ENCODE peak calls at places on chromosomes 6 and 20, in four cellular contexts. K is body of pancreas, G is kidney epithelial cell, X is AG10803. D is an unnamed sample.

GRCh38 chr6:102799051-102799450 is 1405.5 kb downstream of the GRIK2 start:
- DNase-seq in K (no peak), G (no peak), X (no peak), D (no peak)

GRCh38 chr6:144447487-144447886 is 162.4 kb downstream of the UTRN start:
- DNase-seq in K (no peak), G (no peak), X (peak; percentile 34), D (no peak)

GRCh38 chr6:128966934-128967333 is 84.0 kb downstream of the LAMA2 start:
- DNase-seq in K (no peak), G (no peak), X (no peak), D (no peak)

GRCh38 chr6:169977434-169978265 is 226.2 kb downstream of the ERMARD start:
- DNase-seq in K (no peak), G (no peak), X (no peak), D (no peak)

GRCh38 chr20:59159091-59159821 is 4.4 kb upstream of the ZNF831 start:
- DNase-seq in K (no peak), G (no peak), X (no peak), D (no peak)

GRCh38 chr6:52305385-52305784 is 20.8 kb upstream of the MCM3 start:
- DNase-seq in K (no peak), G (no peak), X (peak; percentile 51), D (no peak)

GRCh38 chr6:168328086-168328485 is 8.5 kb upstream of the DACT2 start:
- DNase-seq in K (no peak), G (no peak), X (no peak), D (no peak)

GRCh38 chr6:21447987-21448386 is 145.6 kb upstream of the SOX4 start:
- DNase-seq in K (no peak), G (no peak), X (no peak), D (no peak)

GRCh38 chr6:104613416-104614001 is 246.2 kb downstream of the HACE1 start:
- DNase-seq in K (no peak), G (no peak), X (peak; percentile 32), D (no peak)

GRCh38 chr6:102300350-102300749 is 906.8 kb downstream of the GRIK2 start:
- DNase-seq in K (no peak), G (no peak), X (no peak), D (no peak)

GRCh38 chr6:63352587-63353281 is 33.0 kb upstream of the LGSN start:
- DNase-seq in K (peak; percentile 58), G (no peak), X (peak; percentile 17), D (no peak)

GRCh38 chr6:29011276-29011734 is 6.2 kb upstream of the ZNF311 start:
- DNase-seq in K (peak; percentile 37), G (peak; percentile 16), X (peak; percentile 47), D (no peak)

GRCh38 chr6:163808871-163809270 is 394.4 kb downstream of the QKI start:
- DNase-seq in K (no peak), G (no peak), X (no peak), D (no peak)

GRCh38 chr6:28789553-28790083 is 134.2 kb downstream of the TRIM27 start:
- DNase-seq in K (no peak), G (no peak), X (peak; percentile 60), D (no peak)

GRCh38 chr6:161338015-161338414 is 64.2 kb upstream of the AGPAT4 start:
- DNase-seq in K (no peak), G (no peak), X (no peak), D (no peak)

GRCh38 chr6:161336479-161336878 is 62.6 kb upstream of the AGPAT4 start:
- DNase-seq in K (no peak), G (no peak), X (no peak), D (no peak)

GRCh38 chr6:161327360-161327953 is 53.6 kb upstream of the AGPAT4 start:
- DNase-seq in K (no peak), G (no peak), X (no peak), D (no peak)

GRCh38 chr6:161333410-161333809 is 59.5 kb upstream of the AGPAT4 start:
- DNase-seq in K (no peak), G (no peak), X (no peak), D (no peak)
- H3K4me3 ChIP-seq in K (no peak overlapping the region), G (no peak overlapping the region), X (no peak overlapping the region), D (no peak overlapping the region)

DNA sequence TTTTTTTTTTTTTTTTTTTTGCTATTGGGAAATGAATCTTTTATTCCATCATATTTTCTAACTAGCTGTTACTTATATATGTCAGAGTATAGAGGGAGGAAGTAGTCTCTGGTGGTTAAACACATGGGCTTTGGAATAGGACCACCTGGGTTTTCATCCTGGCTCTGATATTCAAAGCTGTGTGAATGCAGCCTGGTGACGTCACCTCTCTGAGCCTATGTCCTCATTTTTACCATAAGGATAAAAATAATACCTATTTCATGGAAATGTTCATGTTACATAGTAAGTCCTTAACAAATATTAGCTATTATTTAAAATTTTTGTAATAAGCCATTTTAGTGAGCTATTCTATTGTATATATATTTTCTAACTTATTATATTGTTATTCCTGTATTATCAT is 58.8 kb upstream of the TOX2 start:
- DNase-seq in K (no peak), G (no peak), X (no peak), D (no peak)
- H3K4me3 ChIP-seq in K (no peak overlapping the region), G (no peak overlapping the region), X (no peak overlapping the region), D (no peak overlapping the region)

DNA sequence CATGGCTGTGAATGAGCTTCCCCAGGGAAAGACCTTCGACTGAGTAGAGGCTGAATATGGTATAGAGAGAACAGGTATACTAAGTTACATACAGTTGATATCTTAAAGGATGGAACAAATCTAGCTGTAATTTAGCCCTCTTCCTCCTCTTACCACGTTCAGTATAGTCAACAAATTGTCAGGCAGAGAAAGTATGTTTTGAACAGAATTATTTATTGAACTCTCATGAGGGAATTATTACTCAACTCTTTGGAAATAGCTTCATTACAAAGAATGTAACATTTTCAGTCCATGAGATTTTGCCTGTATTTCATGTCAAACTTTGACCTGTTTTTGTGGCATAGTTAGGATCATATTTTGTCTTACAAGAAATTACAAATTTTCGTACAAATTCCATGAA is 63.0 kb downstream of the SH3BGRL2 start:
- DNase-seq in K (no peak), G (no peak), X (no peak), D (no peak)
- H3K4me3 ChIP-seq in K (no peak overlapping the region), G (no peak overlapping the region), X (no peak overlapping the region), D (no peak overlapping the region)

GRCh38 chr6:37265876-37266275 is 7.9 kb upstream of the TMEM217 start:
- DNase-seq in K (no peak), G (no peak), X (no peak), D (no peak)

GRCh38 chr6:37261198-37261597 is 3.3 kb upstream of the TMEM217 start:
- DNase-seq in K (no peak), G (no peak), X (no peak), D (no peak)

GRCh38 chr6:37269105-37269504 is 11.2 kb upstream of the TMEM217 start:
- DNase-seq in K (no peak), G (no peak), X (no peak), D (no peak)

GRCh38 chr6:37262446-37263026 is 4.6 kb upstream of the TMEM217 start:
- DNase-seq in K (no peak), G (no peak), X (no peak), D (no peak)

DNA sequence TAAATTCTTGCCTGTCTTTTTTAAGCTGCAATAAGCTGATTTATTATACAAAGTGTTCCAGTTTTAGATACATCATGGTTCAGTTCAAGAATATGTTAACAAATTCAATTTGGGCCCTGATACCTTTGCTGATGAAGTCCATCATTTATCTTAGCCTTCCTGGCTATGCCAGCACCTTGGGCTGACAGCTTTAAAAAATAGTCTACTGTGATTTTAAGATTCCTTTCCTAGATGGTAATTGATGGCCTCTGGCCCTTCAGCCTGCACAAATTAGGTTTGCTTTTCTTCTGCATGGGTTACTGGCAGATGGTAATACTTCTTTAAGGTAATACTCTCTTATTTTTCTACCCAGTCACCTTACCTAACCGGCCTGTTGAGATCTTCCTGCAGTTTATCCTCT is 7.1 kb upstream of the TMEM217 start:
- DNase-seq in K (no peak), G (no peak), X (no peak), D (no peak)
- H3K4me3 ChIP-seq in K (no peak overlapping the region), G (no peak overlapping the region), X (no peak overlapping the region), D (no peak overlapping the region)

DNA sequence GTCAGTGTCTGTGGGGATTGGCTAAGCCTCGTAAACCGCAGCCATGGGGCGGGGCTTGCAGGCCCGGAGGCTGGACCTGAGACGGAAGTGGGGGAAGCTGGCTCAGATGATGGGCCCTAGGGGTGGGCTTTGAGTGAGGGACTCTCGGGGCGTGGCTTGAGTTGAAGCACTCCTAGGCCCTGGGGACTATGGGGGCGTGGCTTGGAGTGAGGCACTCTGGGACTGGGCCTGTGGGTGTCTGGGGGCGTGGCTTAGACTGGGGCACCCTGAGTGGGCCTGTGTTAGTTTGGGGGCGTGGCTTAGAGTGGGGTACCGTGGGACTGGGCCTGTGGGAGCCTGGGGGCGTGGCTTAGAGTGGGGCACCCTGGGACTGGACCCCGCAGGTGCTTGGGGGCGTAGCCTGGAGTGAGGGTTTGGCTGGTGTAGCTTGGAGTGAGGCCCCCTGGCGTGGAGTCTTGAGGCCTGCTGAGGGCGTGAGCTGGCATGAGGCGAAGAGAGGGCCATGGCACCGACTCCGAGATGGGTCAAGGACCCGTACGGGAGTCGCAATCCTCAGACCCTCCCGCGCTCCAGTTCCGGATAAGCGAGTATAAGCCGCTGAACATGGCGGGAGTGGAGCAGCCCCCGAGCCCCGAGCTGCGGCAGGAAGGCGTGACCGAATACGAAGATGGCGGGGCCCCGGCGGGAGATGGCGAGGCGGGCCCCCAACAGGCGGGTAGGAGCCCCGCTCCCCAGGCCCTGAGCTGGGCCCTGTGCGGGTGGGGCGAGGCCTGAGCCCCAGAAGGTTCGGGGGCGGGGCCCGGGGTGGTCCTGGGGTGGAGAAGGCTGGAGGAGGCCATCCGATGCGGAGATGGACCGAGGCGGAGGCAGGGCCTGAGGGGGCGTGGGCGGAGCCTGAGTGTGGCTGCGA is 6.8 kb downstream of the L3MBTL1 start:
- DNase-seq in K (peak; percentile 100), G (peak; percentile 90), X (peak; percentile 98), D (peak; percentile 90)
- H3K4me3 ChIP-seq in K (peak overlapping the region; percentile 11), G (peak overlapping the region; percentile 67), X (peak overlapping the region; percentile 69), D (peak overlapping the region; percentile 67)

DNA sequence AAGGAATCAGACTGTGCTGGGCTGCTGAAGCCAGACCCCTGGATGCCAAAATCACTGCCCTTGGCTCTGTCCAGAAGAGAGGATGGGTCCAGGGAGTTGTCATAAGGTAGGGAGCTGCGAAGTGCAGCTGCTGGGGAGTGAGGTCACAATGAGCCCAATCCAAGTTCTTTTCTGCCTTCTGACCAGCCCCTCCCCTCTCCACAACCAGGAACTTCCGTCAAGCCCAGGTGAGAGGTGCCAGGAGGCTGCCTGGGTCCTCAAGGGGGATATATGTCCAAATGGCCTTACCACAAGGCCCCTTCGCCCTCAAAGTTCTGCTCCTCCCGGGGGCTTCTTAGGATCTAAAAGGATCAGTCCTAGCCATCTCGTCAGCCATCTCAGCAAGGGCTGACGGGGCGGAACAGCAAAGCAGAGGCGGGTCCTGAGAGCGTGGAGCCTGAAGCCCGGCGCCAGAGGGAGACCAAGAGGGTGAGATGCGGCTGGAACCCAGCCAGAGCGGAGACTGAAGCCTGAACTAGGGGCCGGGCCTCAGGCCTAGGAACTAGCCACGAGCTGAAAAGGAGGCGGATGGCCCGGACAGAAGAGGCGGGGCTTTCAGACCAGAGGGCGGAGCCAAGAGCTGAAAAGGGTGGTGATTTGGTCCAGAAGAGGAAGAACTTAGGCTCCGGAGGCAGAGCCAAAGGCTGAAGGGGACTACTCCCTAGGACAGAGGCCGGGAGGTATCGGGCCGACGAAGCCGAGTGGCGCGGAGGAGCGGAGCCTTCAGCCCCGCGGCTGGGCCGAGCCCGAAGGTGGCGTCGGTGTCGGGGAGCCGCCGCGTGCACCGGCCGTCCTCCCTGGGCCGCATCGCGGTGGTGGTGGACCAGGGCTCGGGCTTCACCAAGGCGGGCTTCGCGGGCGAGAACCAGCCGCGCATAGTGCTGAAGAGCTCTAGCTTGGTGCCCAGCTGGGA is at the start of gene ACTL10:
- DNase-seq in K (peak; percentile 99), G (peak; percentile 81), X (peak; percentile 95), D (peak; percentile 79)
- H3K4me3 ChIP-seq in K (peak within 1 kb of the TSS; percentile 48), G (peak within 1 kb of the TSS; percentile 50), X (peak within 1 kb of the TSS; percentile 47), D (peak within 1 kb of the TSS; percentile 58)

D was measured in AG04449.